ENCODE peak calls at places on chromosomes 7 and 10, in nine cellular contexts. F, O, X, G, I, Q, E, K and Y are unnamed samples.

GRCh38 chr10:129605986-129606518 is 139.0 kb downstream of the MGMT start:
- DNase-seq in X (no peak), E (no peak), Q (no peak), O (no peak), I (no peak), K (no peak), G (no peak), F (no peak), Y (no peak)

GRCh38 chr7:148045521-148045920 is 545.0 kb upstream of the C7orf33 start:
- DNase-seq in X (no peak), I (no peak), Q (no peak), E (peak; percentile 96), F (no peak), G (no peak), K (no peak), O (no peak), Y (no peak)

GRCh38 chr7:157628456-157628855 is 291.7 kb downstream of the DNAJB6 start:
- DNase-seq in X (no peak), O (no peak), Q (no peak), F (no peak), E (no peak), G (no peak), K (no peak), I (no peak), Y (no peak)

GRCh38 chr7:5177060-5177459 is 13.0 kb upstream of the WIPI2 start:
- DNase-seq in X (peak; percentile 14), O (peak; percentile 24), I (no peak), F (no peak), E (no peak), K (no peak), G (no peak), Q (no peak), Y (peak; percentile 25)

GRCh38 chr7:7103343-7104313 is 78.7 kb upstream of the C1GALT1 start:
- DNase-seq in E (peak; percentile 77), Q (peak; percentile 90), I (no peak), G (peak; percentile 7), F (no peak), O (no peak), K (peak; percentile 46), X (peak; percentile 78), Y (peak; percentile 61)

GRCh38 chr10:133242611-133243356 is 5.1 kb downstream of the VENTX start:
- DNase-seq in Q (peak; percentile 41), I (no peak), E (no peak), F (no peak), G (no peak), O (no peak), K (no peak), X (no peak), Y (no peak)

GRCh38 chr7:101804642-101805401 is 12.6 kb upstream of the CUX1 start:
- DNase-seq in G (no peak), Q (no peak), F (no peak), X (no peak), I (no peak), K (peak; percentile 49), E (no peak), O (no peak), Y (no peak)

GRCh38 chr7:139915864-139916716 is 87.0 kb downstream of the TBXAS1 start:
- DNase-seq in Q (peak; percentile 97), O (peak; percentile 84), K (peak; percentile 96), G (peak; percentile 55), X (no peak), F (no peak), I (peak; percentile 18), E (no peak), Y (peak; percentile 90)

GRCh38 chr7:92682767-92683539 is 92.8 kb upstream of the FAM133B start:
- DNase-seq in F (no peak), I (no peak), E (no peak), K (no peak), O (no peak), Q (no peak), X (no peak), G (no peak), Y (no peak)

GRCh38 chr7:135777626-135778398 is 29.2 kb upstream of the FAM180A start:
- DNase-seq in I (no peak), Q (no peak), E (no peak), G (no peak), F (no peak), O (no peak), X (no peak), K (no peak), Y (no peak)

GRCh38 chr10:14173706-14174594 is 156.8 kb downstream of the FRMD4A start:
- DNase-seq in K (no peak), E (peak; percentile 45), Q (no peak), F (no peak), I (no peak), X (peak; percentile 70), G (no peak), O (no peak), Y (no peak)

GRCh38 chr10:25048463-25048862 is 32.1 kb downstream of the THNSL1 start:
- DNase-seq in I (no peak), G (no peak), X (no peak), E (no peak), F (no peak), Q (no peak), K (no peak), O (no peak), Y (no peak)

GRCh38 chr10:61786728-61787127 is 114.8 kb upstream of the ARID5B start:
- DNase-seq in X (no peak), E (no peak), Q (peak; percentile 11), G (no peak), I (no peak), F (no peak), O (no peak), K (peak; percentile 34), Y (peak; percentile 42)

GRCh38 chr10:1516492-1517224 is 220.7 kb downstream of the ADARB2 start:
- DNase-seq in F (no peak), E (peak; percentile 40), K (no peak), G (no peak), X (no peak), I (no peak), O (no peak), Q (no peak), Y (no peak)

GRCh38 chr10:101001225-101002035 is 1.8 kb downstream of the LZTS2 start:
- DNase-seq in E (no peak), F (no peak), X (no peak), K (no peak), I (no peak), Q (peak; percentile 24), O (no peak), G (no peak), Y (peak; percentile 57)

GRCh38 chr7:55288070-55288824 is 76.9 kb upstream of the LANCL2 start:
- DNase-seq in K (no peak), I (no peak), E (peak; percentile 24), G (no peak), X (peak; percentile 96), F (no peak), Q (no peak), O (no peak), Y (no peak)

GRCh38 chr7:134686782-134687181 is 40.1 kb downstream of the BPGM start:
- DNase-seq in F (no peak), O (no peak), I (no peak), G (no peak), E (no peak), X (peak; percentile 31), Q (no peak), K (peak; percentile 38), Y (no peak)

GRCh38 chr10:6008497-6009142 is 31.3 kb upstream of the IL15RA start:
- DNase-seq in X (no peak), O (no peak), I (no peak), K (no peak), G (no peak), Q (no peak), F (no peak), E (no peak), Y (no peak)

GRCh38 chr7:80429186-80429585 is 82.7 kb downstream of the GNAT3 start:
- DNase-seq in K (no peak), X (no peak), I (no peak), Q (no peak), O (no peak), F (no peak), E (no peak), G (no peak), Y (no peak)

GRCh38 chr7:72924748-72925545 is at the start of gene POM121:
- DNase-seq in F (peak; percentile 77), Q (peak; percentile 94), G (peak; percentile 70), E (peak; percentile 91), X (peak; percentile 62), O (peak; percentile 95), I (peak; percentile 80), K (peak; percentile 83), Y (peak; percentile 23)

GRCh38 chr7:66326501-66327180 is 121.5 kb downstream of the TPST1 start:
- DNase-seq in Q (no peak), G (no peak), K (no peak), E (no peak), O (no peak), I (no peak), F (no peak), X (no peak), Y (peak; percentile 80)

GRCh38 chr10:122213766-122214165 is 57.3 kb upstream of the BTBD16 start:
- DNase-seq in X (no peak), K (no peak), E (no peak), G (no peak), O (no peak), I (no peak), F (no peak), Q (no peak), Y (no peak)

GRCh38 chr7:85750454-85750949 is 563.6 kb upstream of the SEMA3D start:
- DNase-seq in O (peak; percentile 31), K (no peak), X (no peak), Q (peak; percentile 5), E (peak; percentile 17), I (no peak), G (no peak), F (no peak), Y (peak; percentile 11)

GRCh38 chr7:85068796-85069195 is 118.1 kb downstream of the SEMA3D start:
- DNase-seq in F (no peak), O (no peak), X (no peak), Q (no peak), G (no peak), K (no peak), I (no peak), E (no peak), Y (peak; percentile 40)

GRCh38 chr7:151080522-151081169 is at the start of gene FASTK:
- DNase-seq in K (peak; percentile 92), E (peak; percentile 96), X (peak; percentile 88), F (peak; percentile 82), O (peak; percentile 96), Q (peak; percentile 92), I (peak; percentile 79), G (peak; percentile 74), Y (peak; percentile 46)

GRCh38 chr10:5491477-5491876 is 7.9 kb downstream of the CALML5 start:
- DNase-seq in E (no peak), X (no peak), O (peak; percentile 51), G (no peak), I (no peak), K (no peak), Q (no peak), F (no peak), Y (no peak)

GRCh38 chr10:24716295-24716694 is 7.4 kb downstream of the ARHGAP21 start:
- DNase-seq in X (no peak), F (no peak), I (no peak), K (no peak), E (no peak), Q (no peak), O (no peak), G (no peak), Y (no peak)

GRCh38 chr7:44793919-44794715 is 2.4 kb upstream of the PPIA start:
- DNase-seq in K (no peak), O (no peak), I (no peak), Q (no peak), E (no peak), X (no peak), F (no peak), G (no peak), Y (no peak)

GRCh38 chr10:110113670-110114337 is 93.6 kb upstream of the MXI1 start:
- DNase-seq in X (no peak), G (no peak), O (no peak), Q (no peak), K (no peak), E (no peak), F (no peak), I (no peak), Y (no peak)

GRCh38 chr7:38964921-38965320 is 12.8 kb upstream of the POU6F2 start:
- DNase-seq in F (no peak), I (no peak), E (no peak), O (no peak), K (no peak), G (no peak), X (no peak), Q (no peak), Y (no peak)

GRCh38 chr10:55628260-55628701 is 732.8 kb downstream of the ZWINT start:
- DNase-seq in O (no peak), X (no peak), I (no peak), K (no peak), F (no peak), E (peak; percentile 5), Q (no peak), G (no peak), Y (no peak)